ENCODE peak calls at places on chromosome 19, in four cellular contexts. One of them, this sample, is unnamed.

GRCh38 chr19:47433121-47433520 is 13.8 kb upstream of the MEIS3 start:
- DNase-seq in ovary: no peak
- DNase-seq in H1: no peak
- DNase-seq in esophagus squamous epithelium: no peak
- DNase-seq in this sample: no peak

GRCh38 chr19:32041681-32042292 is 303.6 kb upstream of the ZNF507 start:
- DNase-seq in H1: no peak
- DNase-seq in esophagus squamous epithelium: no peak
- DNase-seq in ovary: peak; percentile 80
- DNase-seq in this sample: no peak

GRCh38 chr19:406999-407491 is 1.9 kb downstream of the C2CD4C start:
- DNase-seq in esophagus squamous epithelium: no peak
- DNase-seq in H1: no peak
- DNase-seq in ovary: no peak
- DNase-seq in this sample: no peak

GRCh38 chr19:18865106-18865972 is 30.6 kb downstream of the CERS1 start:
- DNase-seq in esophagus squamous epithelium: no peak
- DNase-seq in H1: no peak
- DNase-seq in ovary: no peak
- DNase-seq in this sample: no peak

GRCh38 chr19:19559942-19560341 is 21.9 kb downstream of the CILP2 start:
- DNase-seq in esophagus squamous epithelium: no peak
- DNase-seq in ovary: no peak
- DNase-seq in H1: no peak
- DNase-seq in this sample: no peak

GRCh38 chr19:56884481-56884880 is 44.0 kb upstream of the PEG3 start:
- DNase-seq in H1: no peak
- DNase-seq in ovary: no peak
- DNase-seq in esophagus squamous epithelium: no peak
- DNase-seq in this sample: no peak

GRCh38 chr19:33388817-33389573 is 15.5 kb downstream of the CEBPG start:
- DNase-seq in H1: no peak
- DNase-seq in ovary: no peak
- DNase-seq in esophagus squamous epithelium: no peak
- DNase-seq in this sample: peak; percentile 71

GRCh38 chr19:17235618-17236413 is 9.8 kb downstream of the OCEL1 start:
- DNase-seq in ovary: peak; percentile 79
- DNase-seq in esophagus squamous epithelium: no peak
- DNase-seq in H1: no peak
- DNase-seq in this sample: peak; percentile 84

GRCh38 chr19:23547816-23548430 is 139.1 kb downstream of the ZNF675 start:
- DNase-seq in ovary: no peak
- DNase-seq in esophagus squamous epithelium: no peak
- DNase-seq in H1: no peak
- DNase-seq in this sample: no peak

GRCh38 chr19:45901912-45902650 is at the start of gene MYPOP:
- DNase-seq in H1: no peak
- DNase-seq in ovary: peak; percentile 36
- DNase-seq in esophagus squamous epithelium: no peak
- DNase-seq in this sample: no peak
- TF ChIP-seq POLR2A in H1: no peak
- TF ChIP-seq POLR2A in ovary: no peak
- TF ChIP-seq POLR2A in esophagus squamous epithelium: no peak
- TF ChIP-seq POLR2A in this sample: no peak

GRCh38 chr19:55255618-55256423 is 3.0 kb downstream of the PPP6R1 start:
- DNase-seq in esophagus squamous epithelium: no peak
- DNase-seq in ovary: no peak
- DNase-seq in H1: no peak
- DNase-seq in this sample: no peak
- TF ChIP-seq POLR2A in esophagus squamous epithelium: no peak
- TF ChIP-seq POLR2A in ovary: no peak
- TF ChIP-seq POLR2A in H1: no peak
- TF ChIP-seq POLR2A in this sample: no peak

GRCh38 chr19:14689598-14690503 is at the start of gene ZNF333:
- DNase-seq in ovary: peak; percentile 95
- DNase-seq in H1: peak; percentile 85
- DNase-seq in esophagus squamous epithelium: peak; percentile 81
- DNase-seq in this sample: peak; percentile 98
- TF ChIP-seq POLR2A in ovary: peak; percentile 48
- TF ChIP-seq POLR2A in H1: peak; percentile 86
- TF ChIP-seq POLR2A in esophagus squamous epithelium: no peak
- TF ChIP-seq POLR2A in this sample: no peak

GRCh38 chr19:58387338-58388174 is 487 bp downstream of the RPS5 start:
- DNase-seq in H1: no peak
- DNase-seq in esophagus squamous epithelium: no peak
- DNase-seq in ovary: no peak
- DNase-seq in this sample: no peak
- TF ChIP-seq POLR2A in H1: no peak
- TF ChIP-seq POLR2A in esophagus squamous epithelium: no peak
- TF ChIP-seq POLR2A in ovary: no peak
- TF ChIP-seq POLR2A in this sample: no peak

GRCh38 chr19:45864629-45865082 is 530 bp downstream of the FOXA3 start:
- DNase-seq in ovary: no peak
- DNase-seq in H1: no peak
- DNase-seq in esophagus squamous epithelium: no peak
- DNase-seq in this sample: no peak

GRCh38 chr19:45863840-45864628 is at the start of gene FOXA3:
- DNase-seq in esophagus squamous epithelium: no peak
- DNase-seq in H1: peak; percentile 39
- DNase-seq in ovary: peak; percentile 56
- DNase-seq in this sample: no peak

GRCh38 chr19:45863335-45863839 is 440 bp upstream of the SYMPK start:
- DNase-seq in H1: no peak
- DNase-seq in ovary: no peak
- DNase-seq in esophagus squamous epithelium: no peak
- DNase-seq in this sample: no peak

GRCh38 chr19:45862271-45862563 is 730 bp downstream of the SYMPK start:
- DNase-seq in ovary: no peak
- DNase-seq in H1: no peak
- DNase-seq in esophagus squamous epithelium: no peak
- DNase-seq in this sample: no peak

DNA sequence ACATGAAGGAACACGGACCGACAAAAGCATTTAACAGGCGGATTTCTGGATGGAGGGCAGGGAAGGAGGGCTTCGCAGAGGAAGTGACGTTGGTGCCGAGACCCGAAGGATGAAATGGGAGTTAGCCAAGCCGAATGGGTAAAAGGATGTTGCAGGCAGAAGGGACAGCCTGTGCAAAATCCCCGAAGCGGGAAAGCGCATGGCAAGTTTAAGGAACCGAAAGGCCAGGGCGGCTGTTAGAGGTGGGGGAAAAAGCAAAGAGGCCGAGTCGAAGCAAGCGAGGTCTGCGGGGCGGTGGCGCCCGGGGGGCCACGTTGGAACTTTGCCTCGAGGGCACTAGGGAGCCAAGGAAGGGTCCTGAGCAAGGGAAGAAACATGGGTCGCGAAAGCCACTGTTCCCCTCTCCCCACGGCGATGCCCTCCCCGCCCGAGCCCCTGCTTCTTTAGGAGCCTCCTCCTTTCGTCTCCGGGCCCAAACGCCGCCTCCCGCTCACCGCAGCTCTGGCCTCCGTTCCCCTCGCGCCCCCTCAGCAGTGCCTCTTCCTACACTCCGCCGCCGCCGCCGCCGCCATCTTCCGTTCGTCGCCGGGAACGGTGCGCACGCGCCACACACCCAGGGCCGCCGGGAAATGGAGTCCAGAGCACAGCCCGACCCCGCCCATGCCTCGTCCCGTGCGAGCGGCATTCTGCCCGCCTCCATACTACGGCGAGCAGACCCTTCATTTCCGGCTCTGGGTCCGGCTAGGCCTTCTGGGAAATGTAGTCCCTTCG is at the start of gene SYMPK:
- DNase-seq in H1: peak; percentile 96
- DNase-seq in esophagus squamous epithelium: peak; percentile 95
- DNase-seq in ovary: peak; percentile 98
- DNase-seq in this sample: peak; percentile 99
- TF ChIP-seq POLR2A in H1: peak; percentile 90
- TF ChIP-seq POLR2A in esophagus squamous epithelium: no peak
- TF ChIP-seq POLR2A in ovary: peak; percentile 51
- TF ChIP-seq POLR2A in this sample: peak; percentile 61

GRCh38 chr19:3370214-3370720 is 3.9 kb downstream of the NFIC start:
- DNase-seq in H1: no peak
- DNase-seq in esophagus squamous epithelium: no peak
- DNase-seq in ovary: peak; percentile 75
- DNase-seq in this sample: peak; percentile 83

GRCh38 chr19:3368848-3369336 is 2.5 kb downstream of the NFIC start:
- DNase-seq in H1: no peak
- DNase-seq in esophagus squamous epithelium: no peak
- DNase-seq in ovary: no peak
- DNase-seq in this sample: no peak

GRCh38 chr19:3370728-3371591 is 4.6 kb downstream of the NFIC start:
- DNase-seq in ovary: peak; percentile 42
- DNase-seq in esophagus squamous epithelium: no peak
- DNase-seq in H1: no peak
- DNase-seq in this sample: no peak

GRCh38 chr19:3368441-3368795 is 2.0 kb downstream of the NFIC start:
- DNase-seq in esophagus squamous epithelium: no peak
- DNase-seq in H1: no peak
- DNase-seq in ovary: peak; percentile 47
- DNase-seq in this sample: no peak

DNA sequence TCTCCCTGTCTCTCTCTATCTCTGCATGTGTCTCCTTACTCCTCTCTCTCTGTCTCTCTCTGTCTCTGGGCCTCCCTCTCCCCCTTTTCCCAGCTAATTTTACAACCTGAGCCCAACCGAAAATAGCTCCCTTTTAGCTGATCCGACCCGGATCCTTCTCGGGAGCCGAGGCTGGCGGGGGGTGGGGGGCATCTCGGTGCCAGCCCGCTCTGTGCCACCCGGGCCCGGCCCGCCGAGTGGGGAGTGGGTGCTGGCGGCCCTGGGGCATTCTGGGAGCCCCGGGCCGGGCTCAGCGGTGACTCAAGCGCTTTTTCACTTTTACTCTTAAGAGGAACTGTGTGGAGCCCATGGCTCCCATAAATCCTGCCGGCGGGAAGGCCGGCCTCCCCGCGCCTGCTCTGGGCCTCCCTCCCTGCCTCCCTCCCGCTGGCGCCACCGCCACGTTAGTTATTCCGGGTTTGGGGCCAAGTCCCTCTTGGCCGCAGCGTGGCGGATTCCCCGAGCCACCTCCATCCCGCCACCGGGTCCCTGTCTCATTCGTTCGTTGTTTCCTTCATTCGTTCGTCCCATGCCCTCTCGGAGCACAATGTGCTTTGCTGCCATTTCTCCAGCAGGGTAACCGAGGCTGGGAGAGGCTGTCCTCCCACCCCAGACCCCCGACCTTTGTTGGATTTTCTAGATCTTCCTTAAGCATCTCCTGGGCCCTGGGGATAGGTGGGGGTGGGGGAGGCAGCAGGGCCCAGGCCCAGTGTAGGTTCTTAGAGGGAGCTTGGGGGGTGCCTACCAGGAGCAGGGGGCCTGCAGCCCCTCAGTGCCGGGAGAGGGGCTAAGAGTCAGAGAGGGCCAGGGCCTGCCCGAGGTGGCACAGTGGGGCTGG is 3.2 kb downstream of the NFIC start:
- DNase-seq in esophagus squamous epithelium: no peak
- DNase-seq in H1: no peak
- DNase-seq in ovary: peak; percentile 71
- DNase-seq in this sample: peak; percentile 94
- TF ChIP-seq POLR2A in esophagus squamous epithelium: no peak
- TF ChIP-seq POLR2A in H1: no peak
- TF ChIP-seq POLR2A in ovary: peak; percentile 25
- TF ChIP-seq POLR2A in this sample: peak; percentile 43

DNA sequence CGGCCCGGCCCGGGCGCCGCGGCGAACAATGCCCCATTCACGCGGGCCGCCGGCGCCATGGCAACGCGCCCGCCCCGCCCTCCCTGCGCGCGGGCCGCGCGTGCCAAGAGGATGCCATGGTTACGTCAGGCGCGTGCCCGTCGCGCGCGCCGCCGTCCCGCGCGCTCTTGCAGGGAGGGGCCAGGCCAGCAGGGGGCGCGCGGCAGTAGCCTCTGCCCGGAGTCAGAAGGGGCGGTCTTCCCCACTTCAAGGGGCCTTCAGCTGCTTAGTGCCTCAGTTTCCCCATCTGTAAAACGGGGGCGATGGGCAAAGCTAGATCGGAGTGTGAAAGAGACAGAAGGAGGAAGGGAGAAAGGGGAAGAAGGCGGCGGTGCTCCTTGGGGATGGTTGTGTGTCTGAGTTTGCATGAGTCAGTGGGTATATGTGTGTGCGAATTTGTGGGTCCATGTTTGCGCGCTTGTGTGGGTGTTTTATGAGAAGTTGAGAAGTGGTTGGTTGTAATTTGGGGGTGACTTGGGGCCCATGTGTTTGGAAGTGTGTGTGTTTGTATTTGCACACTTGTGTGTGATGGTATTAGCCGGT is 11.6 kb upstream of the NFIX start:
- DNase-seq in H1: no peak
- DNase-seq in ovary: peak; percentile 92
- DNase-seq in esophagus squamous epithelium: no peak
- DNase-seq in this sample: peak; percentile 91
- TF ChIP-seq POLR2A in H1: no peak
- TF ChIP-seq POLR2A in ovary: peak; percentile 28
- TF ChIP-seq POLR2A in esophagus squamous epithelium: no peak
- TF ChIP-seq POLR2A in this sample: no peak

GRCh38 chr19:5691205-5691929 is 1.3 kb downstream of the RPL36 start:
- DNase-seq in ovary: peak; percentile 81
- DNase-seq in H1: no peak
- DNase-seq in esophagus squamous epithelium: no peak
- DNase-seq in this sample: peak; percentile 89
- TF ChIP-seq POLR2A in ovary: no peak
- TF ChIP-seq POLR2A in H1: peak; percentile 64
- TF ChIP-seq POLR2A in esophagus squamous epithelium: no peak
- TF ChIP-seq POLR2A in this sample: no peak

GRCh38 chr19:7340959-7341837 is 7.5 kb upstream of the ARHGEF18 start:
- DNase-seq in ovary: peak; percentile 93
- DNase-seq in H1: peak; percentile 66
- DNase-seq in esophagus squamous epithelium: no peak
- DNase-seq in this sample: peak; percentile 89
- TF ChIP-seq POLR2A in ovary: no peak
- TF ChIP-seq POLR2A in H1: no peak
- TF ChIP-seq POLR2A in esophagus squamous epithelium: no peak
- TF ChIP-seq POLR2A in this sample: no peak